ENCODE peak calls at places on chromosomes 11 and 22, in seven cellular contexts. X is RWPE1, I is cardiac fibroblast, C is heart right ventricle, B is MCF 10A, N is astrocyte of the spinal cord, Q is foreskin fibroblast. V is an unnamed sample.

GRCh38 chr11:14894657-14895598 is 2.9 kb upstream of the CYP2R1 start:
- DNase-seq in X (no peak), I (peak), C (no peak), B (peak), N (peak), Q (peak), V (no peak)

GRCh38 chr11:110473666-110474065 is 43.9 kb downstream of the FDX1 start:
- DNase-seq in X (no peak), I (no peak), C (no peak), B (no peak), N (no peak), Q (no peak), V (no peak)

GRCh38 chr11:125591659-125592304 is 870 bp upstream of the STT3A start:
- DNase-seq in X (peak), I (peak), C (peak), B (no peak), N (peak), Q (peak), V (peak)

GRCh38 chr11:47105974-47106373 is 70.7 kb downstream of the ARFGAP2 start:
- DNase-seq in X (no peak), I (no peak), C (no peak), B (no peak), N (no peak), Q (no peak), V (no peak)

GRCh38 chr11:93738647-93739081 is 2.6 kb downstream of the TAF1D start:
- DNase-seq in X (no peak), I (peak), C (no peak), B (peak), N (no peak), Q (no peak), V (no peak)

GRCh38 chr11:134987828-134988227 is 575.8 kb upstream of the B3GAT1 start:
- DNase-seq in X (no peak), I (no peak), C (no peak), B (no peak), N (no peak), Q (no peak), V (no peak)

GRCh38 chr11:65170058-65170534 is at the start of gene SPDYC:
- DNase-seq in X (no peak), I (no peak), C (no peak), B (no peak), N (no peak), Q (no peak), V (no peak)

GRCh38 chr11:75931124-75931523 is 116.1 kb downstream of the UVRAG start:
- DNase-seq in X (no peak), I (peak), C (no peak), B (no peak), N (peak), Q (peak), V (no peak)

GRCh38 chr11:95516786-95517185 is 272.8 kb downstream of the FAM76B start:
- DNase-seq in X (peak), I (peak), C (no peak), B (peak), N (no peak), Q (peak), V (no peak)

GRCh38 chr22:48824673-48825651 is 1002.7 kb downstream of the BRD1 start:
- DNase-seq in X (no peak), I (no peak), C (no peak), B (no peak), N (no peak), Q (no peak), V (no peak)

GRCh38 chr11:73944901-73945300 is 5.9 kb upstream of the DNAJB13 start:
- DNase-seq in X (no peak), I (no peak), C (no peak), B (no peak), N (no peak), Q (no peak), V (no peak)

GRCh38 chr11:47443817-47444216 is 5.1 kb downstream of the RAPSN start:
- DNase-seq in X (no peak), I (no peak), C (no peak), B (no peak), N (no peak), Q (no peak), V (no peak)

GRCh38 chr22:44586337-44586990 is 88.4 kb upstream of the RTL6 start:
- DNase-seq in X (no peak), I (no peak), C (no peak), B (no peak), N (no peak), Q (no peak), V (no peak)

GRCh38 chr11:100584201-100584600 is 102.9 kb upstream of the ARHGAP42 start:
- DNase-seq in X (no peak), I (no peak), C (no peak), B (no peak), N (no peak), Q (no peak), V (no peak)

GRCh38 chr11:2552202-2552601 is 107.4 kb downstream of the KCNQ1 start:
- DNase-seq in X (no peak), I (no peak), C (no peak), B (no peak), N (no peak), Q (no peak), V (no peak)

GRCh38 chr11:62930157-62930556 is 9.0 kb upstream of the CHRM1 start:
- DNase-seq in X (no peak), I (no peak), C (no peak), B (no peak), N (no peak), Q (no peak), V (no peak)

GRCh38 chr22:46910624-46911023 is 148.2 kb downstream of the TBC1D22A start:
- DNase-seq in X (no peak), I (no peak), C (no peak), B (no peak), N (no peak), Q (no peak), V (no peak)

GRCh38 chr11:107590460-107591097 is 368 bp upstream of the ELMOD1 start:
- DNase-seq in X (no peak), I (no peak), C (no peak), B (no peak), N (no peak), Q (peak), V (peak)

GRCh38 chr11:107592256-107592655 is 1.3 kb downstream of the ELMOD1 start:
- DNase-seq in X (no peak), I (no peak), C (no peak), B (no peak), N (no peak), Q (no peak), V (peak)

GRCh38 chr11:107592813-107593212 is 1.9 kb downstream of the ELMOD1 start:
- DNase-seq in X (no peak), I (no peak), C (no peak), B (no peak), N (peak), Q (peak), V (no peak)

GRCh38 chr11:107591446-107592236 is 694 bp downstream of the ELMOD1 start:
- DNase-seq in X (no peak), I (peak), C (no peak), B (no peak), N (peak), Q (peak), V (peak)

GRCh38 chr11:107591098-107591445 is at the start of gene ELMOD1:
- DNase-seq in X (peak), I (peak), C (peak), B (peak), N (peak), Q (peak), V (peak)
- TF ChIP-seq CTCF in X (peak), I (peak), C (peak), B (no peak), N (peak), Q (peak), V (no peak)

GRCh38 chr11:44427432-44427831 is 117.5 kb upstream of the ALX4 start:
- DNase-seq in X (no peak), I (no peak), C (no peak), B (peak), N (no peak), Q (no peak), V (peak)
- TF ChIP-seq CTCF in X (no peak), I (no peak), C (peak), B (peak), N (peak), Q (peak), V (peak)

DNA sequence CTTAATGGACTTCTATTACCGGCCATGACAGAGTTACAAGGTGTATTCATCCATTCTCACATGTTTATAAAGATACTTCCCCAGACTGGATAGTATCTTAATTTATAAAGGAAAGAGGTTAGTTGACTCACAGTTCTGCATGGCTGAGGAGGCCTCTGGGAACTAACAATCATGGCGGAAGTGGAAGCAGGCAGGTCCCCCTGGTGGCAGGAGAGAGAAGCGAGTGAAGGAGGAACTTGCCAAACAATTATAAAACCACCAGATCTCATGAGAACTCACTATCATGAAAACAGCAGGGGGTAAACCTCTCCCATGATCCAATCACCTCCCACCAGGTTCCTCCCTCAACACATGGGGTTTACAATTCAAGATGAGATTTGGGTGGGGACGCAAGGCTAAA is 170.0 kb upstream of the PDGFD start:
- DNase-seq in X (no peak), I (peak), C (no peak), B (peak), N (no peak), Q (no peak), V (no peak)
- TF ChIP-seq CTCF in X (no peak), I (peak), C (peak), B (peak), N (peak), Q (peak), V (peak)

DNA sequence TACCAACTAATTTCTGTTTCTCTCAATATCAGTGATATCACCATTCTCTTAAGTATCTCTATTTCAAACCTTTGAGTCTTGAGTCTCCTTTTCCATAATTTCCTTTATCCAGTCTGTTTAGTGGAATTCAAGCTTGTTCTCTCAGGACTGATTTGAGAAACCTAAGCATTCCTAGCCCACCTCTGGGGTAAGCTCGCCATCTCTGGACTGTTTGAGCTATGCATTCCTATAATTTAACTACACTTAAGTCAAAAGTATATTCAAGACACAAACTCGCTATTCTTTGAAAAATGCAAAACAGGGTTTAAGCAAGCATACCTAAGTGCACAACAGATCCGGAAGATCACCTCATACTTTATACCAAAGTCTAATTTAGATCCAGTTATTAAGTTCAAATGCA is 2.1 kb upstream of the DLAT start:
- DNase-seq in X (no peak), I (no peak), C (no peak), B (no peak), N (no peak), Q (no peak), V (no peak)
- TF ChIP-seq CTCF in X (no peak), I (no peak), C (no peak), B (no peak), N (no peak), Q (no peak), V (no peak)

GRCh38 chr22:22167791-22168189 is 76.8 kb upstream of the VPREB1 start:
- DNase-seq in X (no peak), I (no peak), C (no peak), B (no peak), N (no peak), Q (no peak), V (peak)

GRCh38 chr22:22166941-22167713 is 77.5 kb upstream of the VPREB1 start:
- DNase-seq in X (no peak), I (no peak), C (no peak), B (no peak), N (no peak), Q (no peak), V (no peak)

GRCh38 chr22:22161924-22162851 is 82.4 kb upstream of the VPREB1 start:
- DNase-seq in X (no peak), I (no peak), C (no peak), B (no peak), N (no peak), Q (no peak), V (peak)

GRCh38 chr22:22165936-22166710 is 78.5 kb upstream of the VPREB1 start:
- DNase-seq in X (no peak), I (no peak), C (no peak), B (no peak), N (no peak), Q (no peak), V (no peak)

DNA sequence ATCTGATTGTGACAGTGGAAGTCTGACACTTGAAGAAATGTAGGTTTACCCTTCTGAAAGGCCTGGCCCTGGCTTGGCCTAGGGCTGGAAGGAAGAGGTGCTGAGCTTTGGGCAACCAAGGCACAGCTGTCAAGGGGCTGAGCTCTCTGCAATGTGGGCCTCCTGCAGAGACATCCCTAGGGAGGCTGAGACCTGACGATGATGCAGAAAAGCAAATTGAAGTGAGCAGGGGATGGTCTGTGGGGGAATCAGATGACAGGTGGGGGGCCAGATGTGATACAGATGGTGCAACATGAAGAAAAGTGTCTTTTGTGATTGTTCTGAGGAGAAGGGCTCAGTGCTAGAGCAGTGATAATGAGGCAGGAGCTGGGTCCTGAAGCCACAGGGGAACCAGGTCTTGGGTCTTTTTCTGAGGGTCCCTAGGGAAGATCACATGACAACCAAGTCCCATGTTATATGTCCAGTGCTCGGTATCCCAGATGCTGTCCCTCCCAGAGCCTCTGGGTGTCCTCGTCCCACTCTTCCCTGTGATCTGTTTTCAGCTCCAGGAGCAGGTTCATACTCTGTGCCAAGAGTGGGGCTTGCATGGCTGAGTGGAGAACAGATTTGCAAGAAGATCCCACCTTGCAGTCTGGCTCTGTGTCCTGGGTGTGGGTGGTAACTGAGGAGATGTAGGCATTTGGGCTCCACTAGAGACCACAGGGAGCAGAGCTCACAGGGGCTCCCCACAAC is 79.9 kb upstream of the VPREB1 start:
- DNase-seq in X (no peak), I (no peak), C (no peak), B (no peak), N (no peak), Q (no peak), V (no peak)
- TF ChIP-seq CTCF in X (no peak), I (no peak), C (no peak), B (no peak), N (no peak), Q (no peak), V (no peak)

GRCh38 chr11:112841719-112842118 is 119.5 kb upstream of the NCAM1 start:
- DNase-seq in X (no peak), I (no peak), C (no peak), B (no peak), N (no peak), Q (no peak), V (no peak)

GRCh38 chr11:112844530-112844929 is 116.7 kb upstream of the NCAM1 start:
- DNase-seq in X (no peak), I (no peak), C (no peak), B (no peak), N (no peak), Q (no peak), V (no peak)

GRCh38 chr11:112852141-112852853 is 108.9 kb upstream of the NCAM1 start:
- DNase-seq in X (peak), I (peak), C (no peak), B (peak), N (peak), Q (peak), V (no peak)

GRCh38 chr11:112847568-112847967 is 113.7 kb upstream of the NCAM1 start:
- DNase-seq in X (no peak), I (no peak), C (no peak), B (no peak), N (no peak), Q (no peak), V (no peak)
- TF ChIP-seq CTCF in X (no peak), I (no peak), C (no peak), B (no peak), N (no peak), Q (no peak), V (no peak)

DNA sequence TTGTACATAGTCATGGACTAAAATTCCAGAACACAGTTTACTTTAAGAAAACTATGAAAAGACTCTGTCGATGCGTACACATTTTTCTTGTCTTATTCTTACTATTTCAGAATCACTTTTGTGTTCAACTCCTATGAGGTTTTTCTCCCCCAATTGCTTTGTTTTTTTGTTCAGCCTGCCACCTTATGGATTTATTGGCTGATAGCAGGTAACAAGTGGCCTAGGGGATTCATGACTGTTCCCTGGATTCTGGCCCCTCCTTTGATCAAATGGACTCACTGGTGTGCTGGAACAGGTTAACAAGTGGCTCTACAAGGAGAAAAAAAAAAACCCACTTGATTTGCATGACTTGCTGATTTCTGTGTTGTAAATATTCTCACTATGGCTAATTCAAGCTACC is 10.6 kb downstream of the MMP20 start:
- DNase-seq in X (peak), I (no peak), C (no peak), B (peak), N (no peak), Q (no peak), V (no peak)
- TF ChIP-seq CTCF in X (peak), I (no peak), C (no peak), B (no peak), N (no peak), Q (no peak), V (peak)